ENCODE peak calls at places on chromosomes 12 and 14, in four cellular contexts. K is HepG2, U is neural crest cell, N is NCI-H69. X is an unnamed sample.

GRCh38 chr14:102392506-102392905 is 29.8 kb downstream of the TECPR2 start:
- DNase-seq in N (peak), K (no peak), U (no peak), X (no peak)

GRCh38 chr14:77141592-77142288 is at the start of gene ZDHHC22:
- DNase-seq in N (peak), U (no peak), K (no peak), X (no peak)

GRCh38 chr12:121568971-121569808 is 11.6 kb downstream of the KDM2B start:
- DNase-seq in U (no peak), N (no peak), K (no peak), X (no peak)

GRCh38 chr12:99260597-99260996 is 387.0 kb upstream of the GARIN6 start:
- DNase-seq in N (no peak), K (no peak), U (no peak), X (no peak)

GRCh38 chr14:92619671-92620437 is 106.3 kb downstream of the RIN3 start:
- DNase-seq in U (no peak), N (no peak), K (no peak), X (no peak)

GRCh38 chr14:22552001-22552826 is 36.8 kb downstream of the DAD1 start:
- DNase-seq in K (no peak), U (no peak), N (no peak), X (no peak)

GRCh38 chr12:120588948-120589930 is 8.0 kb upstream of the POP5 start:
- DNase-seq in K (no peak), N (no peak), U (no peak), X (no peak)

GRCh38 chr12:57366315-57366714 is 64.5 kb downstream of the R3HDM2 start:
- DNase-seq in U (no peak), K (no peak), N (no peak), X (no peak)

GRCh38 chr12:121893901-121894540 is 5.4 kb downstream of the PSMD9 start:
- DNase-seq in U (no peak), N (peak), K (peak), X (no peak)

GRCh38 chr12:97464241-97465011 is 1.8 kb downstream of the RMST start:
- DNase-seq in N (peak), U (peak), K (no peak), X (no peak)

GRCh38 chr14:73526036-73526984 is 10.6 kb upstream of the ACOT1 start:
- DNase-seq in K (peak), U (no peak), N (peak), X (no peak)

GRCh38 chr12:119206348-119207075 is 27.8 kb downstream of the HSPB8 start:
- DNase-seq in K (no peak), N (peak), U (no peak), X (no peak)

GRCh38 chr14:22231022-22231421 is 358.0 kb downstream of the DAD1 start:
- DNase-seq in U (no peak), N (no peak), K (no peak), X (no peak)

GRCh38 chr12:19584734-19585133 is 145.4 kb downstream of the AEBP2 start:
- DNase-seq in N (no peak), K (no peak), U (no peak), X (no peak)

GRCh38 chr12:49279706-49280159 is 14.9 kb downstream of the TUBA1C start:
- DNase-seq in K (peak), N (peak), U (no peak), X (no peak)

GRCh38 chr14:98926151-98926550 is 345.8 kb downstream of the BCL11B start:
- DNase-seq in U (no peak), K (no peak), N (no peak), X (no peak)

GRCh38 chr14:61280526-61281185 is 482 bp downstream of the TMEM30B start:
- DNase-seq in U (peak), N (peak), K (no peak), X (no peak)

GRCh38 chr14:90500665-90501370 is 104.0 kb downstream of the CALM1 start:
- DNase-seq in N (no peak), U (no peak), K (peak), X (no peak)

GRCh38 chr12:81077686-81078441 is at the start of gene ACSS3:
- DNase-seq in K (peak), N (peak), U (peak), X (no peak)

GRCh38 chr14:35296505-35296904 is 4.3 kb downstream of the PSMA6 start:
- DNase-seq in N (no peak), K (no peak), U (no peak), X (no peak)

GRCh38 chr12:127455347-127456265 is 811.4 kb upstream of the TMEM132C start:
- DNase-seq in K (no peak), U (no peak), N (no peak), X (no peak)

GRCh38 chr14:63855272-63855671 is 2.5 kb downstream of the SYNE2 start:
- DNase-seq in U (no peak), K (no peak), N (peak), X (no peak)

GRCh38 chr12:131044760-131045381 is 91.2 kb downstream of the ADGRD1 start:
- DNase-seq in U (no peak), N (peak), K (no peak), X (no peak)

X was measured in esophagus squamous epithelium.